ENCODE peak calls at places on chromosome 13, in five cellular contexts. M is tibial artery, J is chondrocyte, C is fibroblast of lung, E is uterus. L is an unnamed sample.
A peak's percentile ranks its signal among the peaks of the same experiment; 100 is the strongest.

GRCh38 chr13:111281751-111282311 is 38.6 kb upstream of the TEX29 start:
- DNase-seq in E (no peak), J (no peak), C (peak; percentile 83), M (no peak), L (no peak)

GRCh38 chr13:26539738-26540292 is 17.7 kb upstream of the WASF3 start:
- DNase-seq in E (no peak), J (no peak), M (no peak), C (no peak), L (peak; percentile 29)

GRCh38 chr13:49653478-49653877 is 25.2 kb downstream of the ARL11 start:
- DNase-seq in C (no peak), E (no peak), J (no peak), M (no peak), L (no peak)

GRCh38 chr13:112917731-112918130 is 51.3 kb upstream of the MCF2L start:
- DNase-seq in E (no peak), J (no peak), M (no peak), C (no peak), L (no peak)

GRCh38 chr13:42270857-42271215 is 1.1 kb upstream of the AKAP11 start:
- DNase-seq in E (no peak), J (no peak), M (no peak), C (no peak), L (no peak)

GRCh38 chr13:33908111-33908510 is 90.2 kb downstream of the RFC3 start:
- DNase-seq in C (no peak), M (no peak), J (no peak), E (no peak), L (no peak)

GRCh38 chr13:91771229-91771628 is 372.8 kb downstream of the GPC5 start:
- DNase-seq in M (no peak), J (no peak), E (no peak), C (no peak), L (no peak)

GRCh38 chr13:27869436-27870090 is 50.2 kb upstream of the PDX1 start:
- DNase-seq in J (no peak), M (no peak), C (no peak), E (no peak), L (no peak)

GRCh38 chr13:20570540-20570939 is 3.6 kb downstream of the IFT88 start:
- DNase-seq in C (peak; percentile 71), E (no peak), J (no peak), M (no peak), L (no peak)

GRCh38 chr13:86567119-86567518 is 767.9 kb upstream of the SLITRK6 start:
- DNase-seq in E (no peak), J (no peak), M (no peak), C (no peak), L (no peak)

GRCh38 chr13:33134213-33134612 is 118.0 kb downstream of the KL start:
- DNase-seq in J (no peak), C (peak; percentile 29), E (no peak), M (no peak), L (no peak)

GRCh38 chr13:45243072-45243471 is 42.2 kb upstream of the KCTD4 start:
- DNase-seq in C (no peak), J (no peak), E (no peak), M (no peak), L (no peak)

GRCh38 chr13:52849727-52850395 is 1.4 kb upstream of the PCDH8 start:
- DNase-seq in E (no peak), M (no peak), C (no peak), J (no peak), L (no peak)

GRCh38 chr13:112032186-112032835 is 34.6 kb upstream of the SOX1 start:
- DNase-seq in M (no peak), E (no peak), J (no peak), C (no peak), L (no peak)

GRCh38 chr13:34654203-34654602 is 287.9 kb upstream of the NBEA start:
- DNase-seq in E (no peak), J (no peak), C (no peak), M (no peak), L (no peak)

GRCh38 chr13:104810242-104810641 is 1725.2 kb downstream of the EFNB2 start:
- DNase-seq in E (no peak), M (no peak), J (no peak), C (no peak), L (no peak)

GRCh38 chr13:52736891-52737290 is 2.7 kb downstream of the CNMD start:
- DNase-seq in C (no peak), M (no peak), J (no peak), E (no peak), L (no peak)

GRCh38 chr13:80126382-80127068 is 214.4 kb downstream of the SPRY2 start:
- DNase-seq in E (no peak), C (no peak), J (no peak), M (no peak), L (no peak)

GRCh38 chr13:97542102-97542501 is 108.1 kb downstream of the RAP2A start:
- DNase-seq in J (no peak), C (peak; percentile 12), E (no peak), M (no peak), L (no peak)

GRCh38 chr13:38590796-38591507 is 95.9 kb upstream of the FREM2 start:
- DNase-seq in E (no peak), J (no peak), C (no peak), M (no peak), L (no peak)

GRCh38 chr13:29756506-29756905 is 93.9 kb downstream of the UBL3 start:
- DNase-seq in J (no peak), M (no peak), C (peak; percentile 28), E (no peak), L (no peak)

GRCh38 chr13:48852911-48853310 is 122.8 kb upstream of the FNDC3A start:
- DNase-seq in J (no peak), M (no peak), C (no peak), E (no peak), L (no peak)

GRCh38 chr13:82214341-82214740 is 1667.9 kb downstream of the SLITRK1 start:
- DNase-seq in J (no peak), C (no peak), M (no peak), E (no peak), L (no peak)

GRCh38 chr13:44471686-44472085 is 98.1 kb downstream of the SERP2 start:
- DNase-seq in J (no peak), M (no peak), E (no peak), C (peak; percentile 28), L (no peak)

GRCh38 chr13:42780044-42780443 is 1.3 kb upstream of the FAM216B start:
- DNase-seq in C (no peak), M (no peak), J (no peak), E (no peak), L (no peak)

GRCh38 chr13:38902551-38902950 is 88.1 kb downstream of the STOML3 start:
- DNase-seq in E (no peak), M (no peak), J (no peak), C (no peak), L (no peak)

GRCh38 chr13:76886292-76887061 is at the start of gene KCTD12:
- DNase-seq in J (peak; percentile 90), M (peak; percentile 94), E (peak; percentile 86), C (peak; percentile 87), L (peak; percentile 97)
- TF ChIP-seq CTCF in J (peak; percentile 69), M (peak; percentile 34), E (peak; percentile 15), C (no peak), L (no peak)

GRCh38 chr13:106354961-106355360 is 180.5 kb downstream of the EFNB2 start:
- DNase-seq in J (no peak), E (no peak), M (no peak), C (no peak), L (no peak)

GRCh38 chr13:106350208-106350607 is 185.3 kb downstream of the EFNB2 start:
- DNase-seq in M (no peak), J (no peak), C (no peak), E (no peak), L (no peak)

GRCh38 chr13:106355866-106356265 is 179.6 kb downstream of the EFNB2 start:
- DNase-seq in J (no peak), M (no peak), E (no peak), C (no peak), L (no peak)

GRCh38 chr13:106349080-106349841 is 186.2 kb downstream of the EFNB2 start:
- DNase-seq in E (no peak), J (no peak), M (no peak), C (no peak), L (peak; percentile 86)

GRCh38 chr13:106352850-106353249 is 182.6 kb downstream of the EFNB2 start:
- DNase-seq in J (no peak), M (no peak), E (no peak), C (peak; percentile 58), L (no peak)
- TF ChIP-seq CTCF in J (no peak), M (no peak), E (no peak), C (no peak), L (no peak)

GRCh38 chr13:21674271-21675009 is 3.6 kb downstream of the FGF9 start:
- DNase-seq in E (no peak), C (no peak), J (no peak), M (no peak), L (no peak)

GRCh38 chr13:21671793-21672680 is 1.2 kb downstream of the FGF9 start:
- DNase-seq in C (no peak), M (no peak), J (no peak), E (no peak), L (no peak)

GRCh38 chr13:21675095-21676007 is 4.5 kb downstream of the FGF9 start:
- DNase-seq in M (no peak), C (no peak), E (no peak), J (no peak), L (no peak)

GRCh38 chr13:21672811-21673591 is 2.1 kb downstream of the FGF9 start:
- DNase-seq in J (no peak), C (no peak), M (no peak), E (no peak), L (no peak)

DNA sequence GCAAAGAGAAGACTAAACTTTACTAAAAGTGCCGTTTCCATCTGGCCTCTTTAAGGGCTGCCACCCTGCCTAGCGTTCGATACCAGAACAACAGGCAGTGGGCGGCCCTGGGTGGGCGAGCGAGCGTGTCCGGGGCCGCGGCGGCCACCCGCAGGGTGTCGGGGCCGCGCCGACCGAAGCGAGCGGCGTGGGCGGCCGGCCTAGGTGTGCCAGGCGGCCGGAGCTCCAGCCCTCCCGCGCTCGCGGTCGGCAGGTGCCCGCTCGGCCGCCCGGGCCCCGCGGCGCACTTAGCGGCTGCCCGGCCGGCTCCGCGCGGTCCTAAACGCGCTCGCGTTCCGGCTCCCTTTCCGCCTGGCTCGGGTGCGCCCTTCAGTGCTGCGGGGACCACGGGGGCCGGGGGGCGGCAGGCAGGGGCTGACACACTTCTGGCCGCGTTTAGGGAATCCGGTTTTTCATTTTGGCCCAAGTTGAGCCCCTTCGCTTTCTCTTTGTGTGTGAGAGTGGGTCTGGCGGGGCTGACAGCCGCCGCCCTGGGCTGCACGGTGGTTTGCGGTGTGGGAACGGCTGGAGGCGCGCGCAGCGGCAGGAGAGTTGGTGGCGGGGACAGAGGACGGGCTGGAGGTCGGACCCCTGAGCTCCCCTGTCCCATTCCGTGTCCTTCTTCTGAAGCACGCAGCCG is 2.9 kb downstream of the FGF9 start:
- DNase-seq in J (no peak), M (no peak), E (no peak), C (peak; percentile 31), L (no peak)
- TF ChIP-seq CTCF in J (peak; percentile 38), M (peak; percentile 27), E (no peak), C (no peak), L (no peak)

DNA sequence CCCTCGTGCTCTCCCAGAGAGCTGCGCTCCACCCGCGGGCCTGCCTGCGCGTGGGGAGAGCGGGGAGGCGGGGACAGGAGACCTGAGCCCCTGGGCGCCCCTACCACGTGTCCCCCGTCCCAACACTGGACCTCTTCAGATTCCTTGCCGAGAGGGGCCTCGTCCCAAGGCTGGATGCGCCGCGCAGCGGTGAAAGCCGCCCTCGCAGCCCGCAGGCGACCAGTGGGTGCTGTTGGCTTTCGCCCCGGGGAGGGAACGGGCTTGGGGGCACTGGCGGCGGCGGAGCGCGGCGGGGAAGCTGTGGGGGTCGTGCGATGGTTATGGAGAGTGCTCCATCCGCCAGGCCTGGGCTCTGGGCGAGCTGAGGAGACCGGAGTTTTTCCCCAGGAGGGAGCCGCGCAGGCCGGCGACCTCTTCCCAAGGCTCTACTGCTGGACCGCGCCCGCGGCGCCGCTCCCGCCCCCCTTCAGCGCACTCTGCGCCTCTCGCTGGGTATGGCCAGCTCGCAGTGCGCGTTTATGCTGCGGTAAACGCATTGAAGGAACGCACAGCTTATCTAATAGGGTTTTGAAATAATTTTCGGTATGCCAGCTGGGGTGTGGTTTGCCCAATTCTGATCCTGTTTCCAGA is 17.2 kb upstream of the RNF17 start:
- DNase-seq in C (no peak), M (no peak), E (no peak), J (no peak), L (no peak)
- TF ChIP-seq CTCF in C (no peak), M (no peak), E (no peak), J (peak; percentile 40), L (no peak)

L was measured in lower leg skin.